ENCODE peak calls at places on chromosomes 1 and 21, in eight cellular contexts. W is psoas muscle, X is lung, U is fibroblast of lung, Z is IMR-90, F is DND-41, Y is K562, L is esophagus muscularis mucosa. H is an unnamed sample.

GRCh38 chr1:159880435-159880834 is 18.0 kb upstream of the VSIG8 start:
- DNase-seq in F (no peak), X (no peak), U (peak; percentile 15), Z (no peak), W (no peak), Y (no peak), L (no peak), H (no peak)

GRCh38 chr1:197149340-197149739 is 2.9 kb upstream of the ASPM start:
- DNase-seq in X (no peak), Y (no peak), W (no peak), L (no peak), U (no peak), Z (no peak), F (no peak), H (no peak)

GRCh38 chr1:26626994-26627393 is 68.8 kb upstream of the ARID1A start:
- DNase-seq in L (no peak), F (no peak), W (no peak), Y (no peak), U (peak; percentile 29), X (no peak), Z (peak; percentile 54), H (no peak)

GRCh38 chr1:226690460-226690982 is 48.6 kb downstream of the ITPKB start:
- DNase-seq in F (no peak), U (no peak), Z (peak; percentile 54), Y (no peak), X (peak; percentile 48), L (no peak), W (no peak), H (peak; percentile 55)

GRCh38 chr1:4515727-4516289 is 138.6 kb upstream of the AJAP1 start:
- DNase-seq in X (no peak), Y (no peak), F (no peak), Z (no peak), U (no peak), W (no peak), L (no peak), H (no peak)

GRCh38 chr1:15414450-15414823 is 4.7 kb downstream of the EFHD2 start:
- DNase-seq in X (no peak), W (no peak), Y (no peak), Z (no peak), U (no peak), F (no peak), L (no peak), H (no peak)

GRCh38 chr1:5906966-5907365 is 85.3 kb downstream of the NPHP4 start:
- DNase-seq in X (no peak), W (no peak), U (no peak), Z (no peak), F (no peak), L (no peak), Y (no peak), H (no peak)

GRCh38 chr1:165768513-165769394 is at the start of gene TMCO1:
- DNase-seq in X (peak; percentile 97), L (peak; percentile 98), U (peak; percentile 99), Y (peak; percentile 98), Z (peak; percentile 99), F (peak; percentile 97), W (peak; percentile 94), H (peak; percentile 96)

GRCh38 chr1:21340230-21340564 is 49.9 kb upstream of the ECE1 start:
- DNase-seq in F (no peak), U (no peak), Y (no peak), Z (no peak), L (no peak), W (peak; percentile 36), X (no peak), H (no peak)

GRCh38 chr1:52240592-52240991 is 98.7 kb downstream of the ZFYVE9 start:
- DNase-seq in L (no peak), F (no peak), W (no peak), U (no peak), X (no peak), Z (no peak), Y (no peak), H (no peak)

GRCh38 chr1:67441183-67441582 is 11.0 kb upstream of the SERBP1 start:
- DNase-seq in F (peak; percentile 49), X (peak; percentile 44), Y (no peak), L (no peak), W (peak; percentile 33), U (peak; percentile 73), Z (peak; percentile 61), H (peak; percentile 56)

GRCh38 chr1:209876091-209876800 is 48.5 kb downstream of the UTP25 start:
- DNase-seq in Z (no peak), X (no peak), F (no peak), U (peak; percentile 31), W (no peak), L (no peak), Y (no peak), H (no peak)

GRCh38 chr21:34988625-34989024 is 60.5 kb downstream of the RUNX1 start:
- DNase-seq in Y (no peak), X (no peak), L (no peak), U (no peak), W (no peak), Z (no peak), F (no peak), H (no peak)

GRCh38 chr21:34989337-34990151 is 59.6 kb downstream of the RUNX1 start:
- DNase-seq in L (no peak), X (no peak), F (no peak), Z (no peak), Y (no peak), W (no peak), U (no peak), H (no peak)

GRCh38 chr21:34986561-34987533 is 62.3 kb downstream of the RUNX1 start:
- DNase-seq in Y (no peak), F (no peak), L (no peak), X (no peak), U (peak; percentile 62), W (no peak), Z (peak; percentile 81), H (no peak)

GRCh38 chr21:34987673-34988072 is 61.4 kb downstream of the RUNX1 start:
- DNase-seq in F (no peak), Y (no peak), Z (no peak), L (no peak), X (no peak), W (no peak), U (no peak), H (no peak)

GRCh38 chr21:34988139-34988538 is 61.0 kb downstream of the RUNX1 start:
- DNase-seq in U (no peak), X (no peak), Z (no peak), L (no peak), F (no peak), Y (no peak), W (no peak), H (no peak)
- H3K4me1 ChIP-seq in U (peaks cover 7% of the 10 kb centered on the region), X (no peaks in the 10 kb centered on the region), Z (peaks cover 11% of the 10 kb centered on the region), L (peaks cover 5% of the 10 kb centered on the region), F (peaks cover 90% of the 10 kb centered on the region), Y (peaks cover 27% of the 10 kb centered on the region), W (peaks cover 3% of the 10 kb centered on the region), H (no peaks in the 10 kb centered on the region)

DNA sequence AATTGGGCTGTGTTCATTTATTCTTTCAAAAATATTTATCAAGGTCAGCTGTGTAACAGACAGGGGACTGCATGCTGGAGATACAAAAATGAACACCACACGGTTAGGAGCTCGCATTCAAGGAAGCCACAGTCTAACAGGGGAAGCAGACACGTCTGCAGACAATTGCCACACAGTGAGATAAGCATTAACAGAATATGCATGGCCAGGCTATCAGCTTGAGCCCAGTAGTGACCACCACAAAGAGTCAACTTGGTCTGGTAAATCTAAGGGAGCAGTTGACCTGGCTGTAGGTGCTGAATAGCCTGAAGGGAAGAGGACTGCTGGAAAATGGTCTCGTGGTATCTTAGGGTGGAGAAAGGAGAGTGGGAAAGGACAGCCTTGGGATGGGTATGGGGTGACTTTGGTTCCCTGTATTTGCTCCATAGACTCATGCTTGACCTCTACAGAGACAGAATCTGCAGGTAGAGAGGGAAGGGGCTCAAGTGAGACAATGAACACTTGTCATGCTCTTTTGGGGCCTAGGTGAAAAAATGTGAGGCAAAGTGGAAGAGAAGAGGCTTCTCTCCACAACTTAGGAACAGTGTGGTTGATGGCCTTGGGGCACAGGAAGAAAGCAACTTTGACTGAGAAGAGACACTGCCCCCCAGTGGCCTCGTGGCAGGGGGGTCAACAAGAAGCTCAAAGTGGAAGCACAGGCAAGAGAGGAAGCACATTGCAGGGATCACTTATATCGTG is 7.6 kb upstream of the NPL start:
- DNase-seq in W (peak; percentile 74), U (peak; percentile 50), Z (peak; percentile 31), L (no peak), X (peak; percentile 66), F (peak; percentile 84), Y (peak; percentile 75), H (peak; percentile 92)
- H3K4me3 ChIP-seq in W (no peak overlapping the region), U (no peak overlapping the region), Z (no peak overlapping the region), L (no peak overlapping the region), X (no peak overlapping the region), F (no peak overlapping the region), Y (no peak overlapping the region), H (no peak overlapping the region)

GRCh38 chr1:31396633-31397351 is 16.2 kb upstream of the SERINC2 start:
- DNase-seq in Z (peak; percentile 90), Y (no peak), W (no peak), L (no peak), X (no peak), F (peak; percentile 54), U (peak; percentile 77), H (no peak)
- TF ChIP-seq CTCF in Z (peak; percentile 44), Y (peak; percentile 66), W (no peak), L (no peak), X (no peak), F (peak; percentile 66), U (peak; percentile 39), H (no peak)

DNA sequence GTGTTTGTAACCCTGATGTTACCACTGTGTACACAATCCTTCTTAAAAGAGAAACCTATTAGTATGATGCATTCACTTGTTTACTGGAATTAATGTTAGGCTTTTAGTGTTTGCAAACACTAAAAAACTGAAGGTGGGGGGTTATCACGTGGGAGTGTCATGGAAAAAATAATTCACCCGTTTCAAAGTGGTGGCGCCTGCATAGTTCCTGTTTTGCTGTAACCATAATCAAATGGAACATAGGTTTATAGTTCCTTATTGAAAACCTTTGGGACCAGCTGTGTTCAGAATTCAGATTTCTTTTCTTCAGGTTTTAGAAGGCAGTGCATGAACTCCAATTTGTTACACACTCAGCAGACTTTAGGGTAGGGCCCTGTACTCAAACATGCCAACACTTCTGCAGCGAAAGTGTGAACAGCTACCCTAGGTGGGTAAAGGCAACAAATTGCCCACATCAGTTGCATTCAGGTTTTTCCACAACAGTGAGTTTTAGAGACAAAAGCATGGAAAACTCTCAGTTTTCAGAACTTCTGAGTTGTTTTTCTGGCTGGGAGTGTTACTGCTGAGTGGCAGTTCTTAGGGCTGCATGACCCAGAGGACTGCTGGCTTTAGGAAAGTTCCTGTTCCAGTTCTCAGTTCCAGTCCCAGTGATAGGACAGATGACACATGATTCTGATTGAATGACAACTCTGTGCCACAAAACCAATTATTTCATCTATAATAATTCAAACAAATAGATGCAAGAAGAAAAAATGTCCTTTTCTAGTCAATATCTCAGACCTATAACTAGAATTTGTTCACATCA is 29.1 kb upstream of the IVNS1ABP start:
- DNase-seq in X (no peak), Y (no peak), L (no peak), F (no peak), U (no peak), Z (no peak), W (no peak), H (no peak)
- H3K4me1 ChIP-seq in X (no peaks in the 10 kb centered on the region), Y (no peaks in the 10 kb centered on the region), L (no peaks in the 10 kb centered on the region), F (peaks cover 3% of the 10 kb centered on the region), U (no peaks in the 10 kb centered on the region), Z (no peaks in the 10 kb centered on the region), W (no peaks in the 10 kb centered on the region), H (no peaks in the 10 kb centered on the region)

GRCh38 chr1:84166797-84167196 is 22.7 kb downstream of the PRKACB start:
- DNase-seq in Z (no peak), W (no peak), F (no peak), X (no peak), L (no peak), Y (no peak), U (no peak), H (no peak)
- H3K4me3 ChIP-seq in Z (no peak overlapping the region), W (no peak overlapping the region), F (no peak overlapping the region), X (no peak overlapping the region), L (no peak overlapping the region), Y (no peak overlapping the region), U (no peak overlapping the region), H (peak overlapping the region; percentile 66)